ENCODE peak calls at places on chromosomes 11 and 22, in seven cellular contexts. P is IMR-90, N is HCT116, F is A549, D is GM12878, M is K562, X is HepG2. V is an unnamed sample.

GRCh38 chr11:133064152-133064877 is 468.0 kb downstream of the OPCML start:
- DNase-seq in N (no peak), M (peak; percentile 8), D (no peak), P (peak; percentile 48), F (peak; percentile 2), X (peak; percentile 16), V (peak; percentile 88)

GRCh38 chr11:57597971-57598830 is 716 bp downstream of the SERPING1 start:
- DNase-seq in F (no peak), D (no peak), X (peak; percentile 15), P (peak; percentile 24), M (peak; percentile 9), N (no peak), V (peak; percentile 87)

GRCh38 chr11:132024587-132025295 is 654.3 kb downstream of the NTM start:
- DNase-seq in X (no peak), N (no peak), F (no peak), M (no peak), D (peak; percentile 40), P (peak; percentile 89), V (no peak)

GRCh38 chr22:26313291-26313690 is 115.8 kb upstream of the ASPHD2 start:
- DNase-seq in P (no peak), M (no peak), X (no peak), D (no peak), N (no peak), F (no peak), V (no peak)

GRCh38 chr22:49735411-49736311 is 92.0 kb downstream of the BRD1 start:
- DNase-seq in D (no peak), N (no peak), F (no peak), P (no peak), M (peak; percentile 60), X (no peak), V (no peak)

GRCh38 chr11:87453531-87454089 is 415.9 kb downstream of the TMEM135 start:
- DNase-seq in F (no peak), N (no peak), X (no peak), P (no peak), M (no peak), D (no peak), V (no peak)

GRCh38 chr11:113531575-113532451 is 56.6 kb upstream of the DRD2 start:
- DNase-seq in N (no peak), X (no peak), F (no peak), P (no peak), M (no peak), D (no peak), V (no peak)

GRCh38 chr11:108218455-108218854 is 4.0 kb downstream of the NPAT start:
- DNase-seq in D (no peak), P (peak; percentile 25), M (peak; percentile 48), F (no peak), N (no peak), X (no peak), V (no peak)

GRCh38 chr22:33648478-33648877 is 271.8 kb downstream of the LARGE1 start:
- DNase-seq in N (no peak), D (no peak), P (no peak), F (no peak), M (no peak), X (no peak), V (no peak)

GRCh38 chr11:92865352-92865751 is 104.1 kb upstream of the MTNR1B start:
- DNase-seq in N (no peak), M (no peak), P (peak; percentile 20), X (no peak), D (no peak), F (no peak), V (no peak)

GRCh38 chr22:49099089-49099488 is 728.6 kb downstream of the BRD1 start:
- DNase-seq in P (no peak), X (no peak), D (no peak), M (no peak), N (no peak), F (no peak), V (no peak)

GRCh38 chr11:33868646-33869461 is 23.0 kb downstream of the LMO2 start:
- DNase-seq in P (no peak), N (no peak), F (no peak), M (peak; percentile 47), D (no peak), X (no peak), V (no peak)

GRCh38 chr11:5107285-5107684 is 30.9 kb downstream of the OR52A5 start:
- DNase-seq in P (no peak), F (no peak), N (no peak), M (peak; percentile 68), X (no peak), D (no peak), V (no peak)

GRCh38 chr11:62908468-62909072 is 12.6 kb downstream of the CHRM1 start:
- DNase-seq in D (no peak), M (no peak), F (no peak), N (no peak), X (no peak), P (no peak), V (no peak)

GRCh38 chr11:95897731-95898130 is 26.2 kb downstream of the MTMR2 start:
- DNase-seq in M (no peak), F (no peak), P (peak; percentile 77), X (no peak), D (no peak), N (no peak), V (no peak)

GRCh38 chr11:128686045-128686741 is 7.7 kb upstream of the FLI1 start:
- DNase-seq in N (no peak), P (no peak), M (no peak), F (no peak), D (no peak), X (no peak), V (no peak)

GRCh38 chr11:75238595-75239245 is 1.9 kb upstream of the TPBGL start:
- DNase-seq in P (no peak), M (no peak), D (no peak), F (no peak), N (no peak), X (no peak), V (no peak)

GRCh38 chr11:75239551-75240290 is 853 bp upstream of the TPBGL start:
- DNase-seq in N (no peak), F (no peak), P (no peak), X (no peak), M (no peak), D (no peak), V (no peak)

GRCh38 chr11:75233688-75234295 is 6.8 kb upstream of the TPBGL start:
- DNase-seq in D (no peak), M (peak; percentile 55), P (peak; percentile 54), X (peak; percentile 55), N (no peak), F (no peak), V (no peak)

GRCh38 chr11:75237050-75237449 is 3.5 kb upstream of the TPBGL start:
- DNase-seq in X (no peak), N (no peak), F (no peak), D (no peak), M (no peak), P (no peak), V (no peak)

DNA sequence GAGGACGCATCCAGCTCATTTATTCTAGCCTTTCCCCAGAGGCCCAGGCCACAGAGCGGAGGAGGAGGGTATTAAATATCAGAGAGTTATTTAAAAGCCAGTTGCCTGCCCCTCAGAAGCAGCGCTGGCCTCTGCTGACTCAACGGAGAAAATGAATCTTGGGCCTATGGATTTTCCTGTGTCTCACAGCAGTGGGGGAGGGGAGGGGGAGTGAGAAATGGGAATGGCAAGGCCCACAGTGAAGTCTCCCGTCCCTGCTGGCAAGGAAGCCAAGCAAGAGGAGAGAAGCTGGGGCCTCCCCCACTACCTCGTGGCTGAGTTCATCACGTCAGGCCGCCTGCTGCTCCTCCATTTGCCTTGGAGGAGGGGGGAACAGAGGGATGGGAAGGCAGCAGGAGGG is 4.5 kb upstream of the TPBGL start:
- DNase-seq in N (no peak), P (no peak), F (no peak), D (no peak), M (no peak), X (no peak), V (no peak)
- TF ChIP-seq CEBPB in N (no peak), P (no peak), F (no peak), D (no peak), M (no peak), X (no peak), V (no peak)

DNA sequence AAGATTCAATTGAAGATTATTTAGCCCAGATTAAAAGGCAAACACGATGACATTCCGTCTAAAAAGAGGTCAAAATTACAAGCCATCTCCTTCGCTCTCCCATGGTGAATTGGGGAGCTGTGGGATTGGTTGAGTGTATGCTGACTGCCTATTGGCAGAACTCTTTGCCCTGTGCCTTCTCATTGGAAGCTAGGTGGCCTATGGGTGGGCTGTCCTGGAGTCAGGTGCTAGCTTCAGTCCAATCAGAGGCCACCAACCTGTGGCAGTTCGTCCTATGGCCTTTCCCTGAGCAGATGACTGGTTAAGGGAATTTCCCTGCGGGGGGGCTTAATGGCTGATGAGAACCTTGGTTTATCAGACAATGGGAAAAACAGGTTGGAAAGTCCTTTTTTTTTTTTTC is 3.2 kb upstream of the MTMR3 start:
- DNase-seq in D (no peak), N (peak; percentile 10), M (no peak), X (no peak), F (peak; percentile 17), P (no peak), V (no peak)
- TF ChIP-seq CEBPB in D (no peak), N (no peak), M (no peak), X (no peak), F (no peak), P (no peak), V (no peak)

GRCh38 chr11:14541180-14541579 is 21.0 kb upstream of the PSMA1 start:
- DNase-seq in X (peak; percentile 36), N (no peak), P (no peak), M (peak; percentile 42), F (no peak), D (no peak), V (no peak)

GRCh38 chr11:14544611-14545010 is 24.4 kb upstream of the PSMA1 start:
- DNase-seq in F (no peak), N (no peak), D (peak; percentile 17), X (no peak), M (peak; percentile 32), P (peak; percentile 33), V (no peak)

GRCh38 chr11:14538926-14539554 is 18.9 kb upstream of the PSMA1 start:
- DNase-seq in N (no peak), M (no peak), P (no peak), X (no peak), F (no peak), D (no peak), V (no peak)

GRCh38 chr11:14539867-14540475 is 19.8 kb upstream of the PSMA1 start:
- DNase-seq in F (no peak), M (no peak), X (no peak), D (no peak), N (no peak), P (no peak), V (no peak)

GRCh38 chr11:14542384-14542783 is 22.2 kb upstream of the PSMA1 start:
- DNase-seq in M (no peak), F (no peak), D (no peak), X (no peak), N (no peak), P (no peak), V (no peak)
- TF ChIP-seq CEBPB in M (no peak), F (no peak), D (no peak), X (no peak), N (no peak), P (no peak), V (no peak)

GRCh38 chr11:26420331-26420730 is 88.4 kb downstream of the ANO3 start:
- DNase-seq in X (no peak), F (no peak), P (no peak), N (no peak), D (no peak), M (no peak), V (no peak)

DNA sequence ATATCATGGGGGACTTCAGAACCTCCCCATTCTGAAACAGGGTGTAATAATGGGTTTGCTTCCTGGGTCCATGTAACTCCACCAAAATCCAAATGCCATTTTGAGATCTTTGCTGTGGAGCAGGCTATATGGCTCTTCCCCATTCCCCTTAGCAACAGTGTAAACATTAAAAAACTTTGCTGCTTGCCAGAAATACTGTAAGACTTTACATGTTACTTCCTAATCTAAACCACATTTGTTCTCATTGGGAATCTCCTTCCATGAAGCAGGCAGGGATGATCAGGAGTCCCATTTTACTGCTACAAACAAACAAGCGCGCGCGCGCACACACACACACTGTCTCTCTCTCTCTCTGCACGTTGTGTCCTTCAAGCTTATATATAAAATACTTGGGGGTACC is 86.5 kb downstream of the ANO3 start:
- DNase-seq in N (no peak), D (no peak), F (no peak), M (no peak), X (no peak), P (no peak), V (no peak)
- TF ChIP-seq CEBPB in N (no peak), D (no peak), F (no peak), M (no peak), X (no peak), P (no peak), V (no peak)

V was measured in H1.